ENCODE peak calls at places on chromosome 5, in nine cellular contexts. A, R, V, E, Z, M, T, S and Q are unnamed samples.
A peak's percentile ranks its signal among the peaks of the same experiment; 100 is the strongest.

GRCh38 chr5:105659396-105659795 is 2011.3 kb downstream of the EFNA5 start:
- DNase-seq in A (no peak), R (no peak), V (no peak), E (no peak), Z (no peak), M (no peak), T (no peak), S (no peak), Q (no peak)

GRCh38 chr5:59840200-59840601 is 53.3 kb downstream of the PDE4D start:
- DNase-seq in A (no peak), R (peak; percentile 3), V (no peak), E (peak; percentile 45), Z (peak; percentile 72), M (no peak), T (no peak), S (peak; percentile 42), Q (peak; percentile 27)

GRCh38 chr5:94481059-94481458 is 137.3 kb downstream of the KIAA0825 start:
- DNase-seq in A (no peak), R (no peak), V (no peak), E (no peak), Z (no peak), M (no peak), T (no peak), S (no peak), Q (no peak)

GRCh38 chr5:160357861-160358411 is 12.5 kb downstream of the C1QTNF2 start:
- DNase-seq in A (no peak), R (peak; percentile 6), V (no peak), E (peak; percentile 11), Z (no peak), M (peak; percentile 71), T (no peak), S (no peak), Q (no peak)

GRCh38 chr5:95595289-95595931 is 24.5 kb upstream of the GPR150 start:
- DNase-seq in A (peak; percentile 38), R (no peak), V (no peak), E (peak; percentile 17), Z (no peak), M (no peak), T (no peak), S (no peak), Q (peak; percentile 4)

GRCh38 chr5:143527808-143528207 is 124.3 kb upstream of the NR3C1 start:
- DNase-seq in A (peak; percentile 32), R (peak; percentile 58), V (no peak), E (no peak), Z (peak; percentile 61), M (no peak), T (no peak), S (no peak), Q (no peak)

GRCh38 chr5:91864902-91865420 is 481.8 kb upstream of the ARRDC3 start:
- DNase-seq in A (peak; percentile 11), R (peak; percentile 2), V (no peak), E (no peak), Z (no peak), M (no peak), T (no peak), S (no peak), Q (no peak)

GRCh38 chr5:71830626-71831539 is 111.8 kb downstream of the CARTPT start:
- DNase-seq in A (peak; percentile 72), R (peak; percentile 90), V (no peak), E (peak; percentile 92), Z (peak; percentile 83), M (peak; percentile 90), T (peak; percentile 66), S (peak; percentile 91), Q (no peak)

GRCh38 chr5:181008136-181008535 is 19.5 kb downstream of the BTNL3 start:
- DNase-seq in A (no peak), R (no peak), V (no peak), E (no peak), Z (no peak), M (no peak), T (no peak), S (no peak), Q (no peak)

GRCh38 chr5:171862624-171863023 is 77.0 kb downstream of the SMIM23 start:
- DNase-seq in A (no peak), R (no peak), V (no peak), E (no peak), Z (no peak), M (no peak), T (no peak), S (no peak), Q (no peak)

GRCh38 chr5:171867786-171868185 is 82.2 kb downstream of the SMIM23 start:
- DNase-seq in A (no peak), R (peak; percentile 79), V (no peak), E (no peak), Z (peak; percentile 63), M (no peak), T (no peak), S (no peak), Q (no peak)

GRCh38 chr5:171865431-171865830 is 79.8 kb downstream of the SMIM23 start:
- DNase-seq in A (no peak), R (no peak), V (no peak), E (no peak), Z (no peak), M (no peak), T (no peak), S (no peak), Q (no peak)

GRCh38 chr5:171861383-171861782 is 75.8 kb downstream of the SMIM23 start:
- DNase-seq in A (no peak), R (peak; percentile 58), V (no peak), E (no peak), Z (no peak), M (no peak), T (no peak), S (no peak), Q (no peak)

DNA sequence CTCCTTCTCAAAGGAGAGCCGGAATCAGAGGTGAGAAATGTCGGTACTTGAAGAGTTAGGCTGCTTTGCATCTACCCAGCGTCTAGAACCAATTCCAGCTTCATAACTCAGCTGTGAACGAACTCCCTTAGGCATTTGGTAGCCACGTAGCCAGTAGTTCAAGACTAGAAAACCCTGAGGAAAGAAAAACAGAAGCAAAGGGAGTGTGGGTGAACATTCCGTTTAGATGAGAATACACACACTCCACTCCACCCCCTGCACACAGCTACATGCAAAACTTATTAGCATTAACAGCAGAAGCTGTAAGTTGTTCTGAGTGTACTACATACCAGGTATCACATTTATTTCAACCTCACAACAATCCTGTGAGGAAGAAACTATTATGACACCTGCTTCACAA is 78.3 kb downstream of the SMIM23 start:
- DNase-seq in A (no peak), R (peak; percentile 91), V (no peak), E (peak; percentile 42), Z (peak; percentile 84), M (no peak), T (no peak), S (no peak), Q (no peak)
- H3K4me1 ChIP-seq in A (no peaks in the 10 kb centered on the region), R (peaks cover 52% of the 10 kb centered on the region), V (no peaks in the 10 kb centered on the region), E (peaks cover 24% of the 10 kb centered on the region), Z (peaks cover 4% of the 10 kb centered on the region), M (no peaks in the 10 kb centered on the region), T (no peaks in the 10 kb centered on the region), S (no peaks in the 10 kb centered on the region), Q (no peaks in the 10 kb centered on the region)

GRCh38 chr5:75335952-75336624 is 932 bp upstream of the HMGCR start:
- DNase-seq in A (peak; percentile 69), R (peak; percentile 92), V (peak; percentile 44), E (peak; percentile 89), Z (peak; percentile 88), M (no peak), T (no peak), S (peak; percentile 61), Q (peak; percentile 77)

GRCh38 chr5:75335486-75335885 is 1.5 kb upstream of the HMGCR start:
- DNase-seq in A (no peak), R (no peak), V (no peak), E (no peak), Z (no peak), M (no peak), T (no peak), S (no peak), Q (no peak)

GRCh38 chr5:75336625-75337336 is at the start of gene HMGCR:
- DNase-seq in A (peak; percentile 97), R (peak; percentile 100), V (peak; percentile 99), E (peak; percentile 100), Z (peak; percentile 100), M (peak; percentile 99), T (peak; percentile 100), S (peak; percentile 99), Q (peak; percentile 100)

GRCh38 chr5:75338408-75338807 is 1.4 kb downstream of the HMGCR start:
- DNase-seq in A (no peak), R (no peak), V (no peak), E (no peak), Z (no peak), M (no peak), T (no peak), S (no peak), Q (no peak)

GRCh38 chr5:75337366-75338021 is 474 bp downstream of the HMGCR start:
- DNase-seq in A (no peak), R (peak; percentile 69), V (peak; percentile 39), E (peak; percentile 6), Z (no peak), M (peak; percentile 67), T (peak; percentile 63), S (no peak), Q (peak; percentile 43)
- H3K4me1 ChIP-seq in A (peaks cover 33% of the 10 kb centered on the region), R (peaks cover 35% of the 10 kb centered on the region), V (peaks cover 31% of the 10 kb centered on the region), E (peaks cover 31% of the 10 kb centered on the region), Z (no peaks in the 10 kb centered on the region), M (no peaks in the 10 kb centered on the region), T (peaks cover 16% of the 10 kb centered on the region), S (no peaks in the 10 kb centered on the region), Q (peaks cover 5% of the 10 kb centered on the region)

DNA sequence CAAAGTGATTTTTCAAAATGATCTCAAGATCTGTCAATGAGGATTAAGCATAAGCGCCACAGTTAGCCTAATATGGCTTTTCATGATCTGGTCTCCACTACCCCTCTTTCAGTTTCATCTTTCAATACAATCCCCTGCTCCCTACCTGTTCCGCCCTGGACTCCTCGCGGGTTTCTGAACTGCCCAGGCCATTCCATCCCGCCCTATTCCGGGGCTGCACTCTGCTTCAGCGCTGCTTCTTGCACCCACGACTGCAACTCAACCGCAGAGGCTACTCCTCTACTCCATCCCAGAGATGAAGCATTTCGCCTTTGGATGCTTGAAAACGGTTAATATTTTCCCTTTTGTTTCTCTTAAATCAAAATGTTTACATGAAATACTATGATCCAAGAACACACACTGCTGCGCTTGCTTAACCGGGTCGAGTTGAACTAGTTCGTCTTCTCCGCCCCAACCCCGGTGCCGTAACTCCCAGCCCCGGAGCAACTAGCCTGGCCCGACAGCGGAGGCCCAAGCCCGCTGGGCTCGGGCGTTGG is 716 bp upstream of the OTULIN start:
- DNase-seq in A (no peak), R (peak; percentile 63), V (peak; percentile 38), E (peak; percentile 41), Z (no peak), M (peak; percentile 49), T (no peak), S (peak; percentile 14), Q (peak; percentile 44)
- H3K4me1 ChIP-seq in A (peaks cover 52% of the 10 kb centered on the region), R (peaks cover 40% of the 10 kb centered on the region), V (peaks cover 60% of the 10 kb centered on the region), E (no peaks in the 10 kb centered on the region), Z (peaks cover 11% of the 10 kb centered on the region), M (peaks cover 1% of the 10 kb centered on the region), T (peaks cover 37% of the 10 kb centered on the region), S (peaks cover 6% of the 10 kb centered on the region), Q (no peaks in the 10 kb centered on the region)

DNA sequence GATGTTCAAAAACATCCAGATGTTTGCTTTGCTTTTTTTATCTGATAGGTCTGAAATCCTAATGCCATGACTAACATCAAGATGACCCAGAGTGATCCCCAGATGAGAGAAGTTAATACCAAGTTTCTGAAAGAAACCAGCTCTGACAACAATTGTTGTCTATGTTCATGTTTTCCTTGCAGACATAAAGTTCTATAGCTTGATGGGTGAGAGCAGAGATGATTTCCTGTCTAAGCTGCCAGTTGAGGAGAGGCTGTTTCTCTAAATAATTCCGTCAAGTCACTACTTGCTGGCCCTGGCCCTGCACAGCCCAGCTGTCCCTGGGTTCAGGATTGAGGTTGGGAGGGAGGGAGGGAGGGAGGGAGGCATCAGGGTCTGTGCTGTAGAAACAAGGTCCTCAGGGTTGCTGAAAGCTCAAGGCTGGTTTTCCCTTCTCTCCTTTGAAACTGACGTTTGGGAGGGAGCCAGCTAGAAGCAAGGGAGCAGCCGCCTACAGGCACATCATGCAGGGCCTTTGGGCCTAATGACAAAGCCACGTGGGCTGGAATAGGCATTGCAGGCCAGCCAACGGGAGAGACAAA is 3.9 kb downstream of the SPARC start:
- DNase-seq in A (no peak), R (peak; percentile 81), V (no peak), E (peak; percentile 73), Z (peak; percentile 43), M (no peak), T (no peak), S (no peak), Q (no peak)
- H3K4me1 ChIP-seq in A (peaks cover 9% of the 10 kb centered on the region), R (peaks cover 68% of the 10 kb centered on the region), V (no peaks in the 10 kb centered on the region), E (peaks cover 46% of the 10 kb centered on the region), Z (peaks cover 41% of the 10 kb centered on the region), M (peaks cover 13% of the 10 kb centered on the region), T (peaks cover 83% of the 10 kb centered on the region), S (peaks cover 18% of the 10 kb centered on the region), Q (peaks cover 2% of the 10 kb centered on the region)